ENCODE peak calls at places on chromosomes 3 and 15, in five cellular contexts. Z is colonic mucosa, R is SK-N-SH, N is H9, K is fibroblast of lung. T is an unnamed sample. For H3K4me1, the result is how much of the 10 kb centered on the place peaks cover.

GRCh38 chr15:39391230-39391629 is 189.6 kb upstream of the THBS1 start:
- DNase-seq in Z (no peak), R (peak), N (no peak), K (no peak), T (no peak)

GRCh38 chr3:22288756-22289155 is 537.7 kb upstream of the ZNF385D start:
- DNase-seq in Z (no peak), R (no peak), N (no peak), K (no peak), T (no peak)

GRCh38 chr15:48806151-48806550 is 4.7 kb downstream of the CEP152 start:
- DNase-seq in Z (no peak), R (no peak), N (peak), K (no peak), T (no peak)

GRCh38 chr3:11434017-11434526 is 161.9 kb downstream of the ATG7 start:
- DNase-seq in Z (peak), R (peak), N (no peak), K (peak), T (no peak)

GRCh38 chr3:100045696-100046095 is 68.6 kb downstream of the FILIP1L start:
- DNase-seq in Z (peak), R (no peak), N (no peak), K (peak), T (peak)

GRCh38 chr3:8660781-8661180 is 16.2 kb upstream of the SSUH2 start:
- DNase-seq in Z (no peak), R (no peak), N (no peak), K (peak), T (no peak)

GRCh38 chr3:4588410-4588809 is 95.3 kb downstream of the ITPR1 start:
- DNase-seq in Z (no peak), R (no peak), N (no peak), K (peak), T (no peak)

GRCh38 chr3:56620371-56620770 is 62.7 kb downstream of the TASOR start:
- DNase-seq in Z (no peak), R (no peak), N (no peak), K (peak), T (no peak)

GRCh38 chr3:25396686-25397085 is 31.4 kb upstream of the RARB start:
- DNase-seq in Z (no peak), R (no peak), N (no peak), K (no peak), T (peak)

GRCh38 chr3:153443961-153444360 is 281.9 kb downstream of the RAP2B start:
- DNase-seq in Z (no peak), R (peak), N (no peak), K (no peak), T (no peak)

GRCh38 chr3:151082880-151083838 is 2.3 kb upstream of the MED12L start:
- DNase-seq in Z (no peak), R (no peak), N (no peak), K (no peak), T (no peak)

GRCh38 chr3:151084893-151085226 is 604 bp upstream of the MED12L start:
- DNase-seq in Z (no peak), R (no peak), N (no peak), K (no peak), T (no peak)

GRCh38 chr3:151085889-151086483 is 522 bp downstream of the MED12L start:
- DNase-seq in Z (peak), R (peak), N (peak), K (peak), T (peak)

GRCh38 chr3:151086484-151087456 is 1.3 kb downstream of the MED12L start:
- DNase-seq in Z (peak), R (peak), N (peak), K (peak), T (peak)

DNA sequence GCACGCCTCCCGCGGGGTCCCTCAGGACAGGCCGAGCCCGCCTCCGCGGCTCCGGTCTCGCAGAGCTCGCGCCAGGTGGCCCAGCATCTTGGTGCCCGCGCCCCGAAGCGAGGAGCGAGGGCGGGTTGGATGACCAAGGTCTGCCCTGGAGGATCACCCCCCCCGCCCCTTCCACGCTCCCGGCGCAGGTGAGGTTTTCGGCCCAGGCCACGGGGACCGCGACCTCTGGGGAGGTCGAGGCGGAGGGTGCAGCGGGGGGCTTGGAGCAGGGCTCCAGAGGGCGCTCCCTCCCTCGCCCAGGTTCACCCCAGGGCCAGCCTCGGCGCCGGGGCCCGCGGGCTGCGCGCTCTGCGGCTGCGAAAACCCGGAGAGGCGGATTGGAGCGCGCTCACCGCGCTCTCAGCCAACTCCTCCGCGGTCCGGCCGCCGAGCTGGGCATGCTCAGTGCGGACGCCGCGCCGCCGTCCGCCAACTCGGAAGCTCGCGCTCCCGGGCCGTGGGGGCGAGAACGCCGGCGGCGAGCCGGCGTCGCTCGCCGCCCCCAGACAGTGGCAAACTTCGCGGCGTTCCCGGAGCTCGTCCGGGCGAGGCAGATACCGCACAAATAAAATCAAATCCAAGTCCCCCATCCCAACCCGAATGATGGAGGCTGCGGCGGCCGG is at the start of gene MED12L:
- DNase-seq in Z (peak), R (peak), N (peak), K (peak), T (peak)
- H3K9ac ChIP-seq in Z (no peak), R (no peak), N (peak), K (peak), T (no peak)

GRCh38 chr15:85047271-85047948 is 65.8 kb downstream of the PDE8A start:
- DNase-seq in Z (no peak), R (no peak), N (no peak), K (peak), T (no peak)

GRCh38 chr15:85044894-85045293 is 63.2 kb downstream of the PDE8A start:
- DNase-seq in Z (no peak), R (no peak), N (no peak), K (no peak), T (no peak)

GRCh38 chr15:85045615-85046014 is 64.0 kb downstream of the PDE8A start:
- DNase-seq in Z (no peak), R (peak), N (no peak), K (no peak), T (no peak)

GRCh38 chr15:85041230-85041629 is 59.6 kb downstream of the PDE8A start:
- DNase-seq in Z (no peak), R (no peak), N (no peak), K (no peak), T (no peak)

GRCh38 chr15:85044251-85044853 is 62.7 kb downstream of the PDE8A start:
- DNase-seq in Z (peak), R (peak), N (peak), K (peak), T (no peak)
- TF ChIP-seq CTCF in Z (peak), R (peak), N (peak), K (peak), T (peak)

GRCh38 chr3:64349531-64349930 is 124.3 kb upstream of the PRICKLE2 start:
- DNase-seq in Z (no peak), R (no peak), N (no peak), K (no peak), T (no peak)
- H3K4me1 ChIP-seq in Z (under half), R (under half), N (under half), K (under half), T (under half)

GRCh38 chr3:98821072-98821471 is 57.9 kb downstream of the ST3GAL6 start:
- DNase-seq in Z (no peak), R (peak), N (no peak), K (no peak), T (no peak)

GRCh38 chr3:98814799-98815450 is 51.8 kb downstream of the ST3GAL6 start:
- DNase-seq in Z (no peak), R (no peak), N (no peak), K (peak), T (no peak)

GRCh38 chr3:98812851-98813374 is 49.8 kb downstream of the ST3GAL6 start:
- DNase-seq in Z (no peak), R (peak), N (no peak), K (peak), T (no peak)

DNA sequence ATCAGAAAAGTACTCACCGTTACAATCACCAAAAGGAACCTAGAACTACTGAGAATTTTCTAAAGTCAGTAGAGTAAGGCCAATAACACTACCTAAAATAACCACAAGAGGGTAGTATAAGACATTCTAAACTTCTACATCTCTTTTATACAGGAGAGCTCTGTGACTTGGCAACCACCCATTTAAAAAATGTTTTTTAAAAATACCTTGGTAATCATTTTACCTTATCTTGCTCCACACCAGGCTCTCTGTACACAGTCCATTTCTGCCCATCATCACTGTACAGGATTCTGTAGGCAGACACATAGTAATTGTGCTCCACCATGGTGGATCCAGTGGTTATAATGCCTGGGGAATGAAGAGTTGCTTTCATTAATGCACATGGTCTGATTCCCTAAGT is 54.4 kb downstream of the ST3GAL6 start:
- DNase-seq in Z (no peak), R (peak), N (no peak), K (peak), T (no peak)
- H3K9ac ChIP-seq in Z (peak), R (no peak), N (no peak), K (no peak), T (no peak)

DNA sequence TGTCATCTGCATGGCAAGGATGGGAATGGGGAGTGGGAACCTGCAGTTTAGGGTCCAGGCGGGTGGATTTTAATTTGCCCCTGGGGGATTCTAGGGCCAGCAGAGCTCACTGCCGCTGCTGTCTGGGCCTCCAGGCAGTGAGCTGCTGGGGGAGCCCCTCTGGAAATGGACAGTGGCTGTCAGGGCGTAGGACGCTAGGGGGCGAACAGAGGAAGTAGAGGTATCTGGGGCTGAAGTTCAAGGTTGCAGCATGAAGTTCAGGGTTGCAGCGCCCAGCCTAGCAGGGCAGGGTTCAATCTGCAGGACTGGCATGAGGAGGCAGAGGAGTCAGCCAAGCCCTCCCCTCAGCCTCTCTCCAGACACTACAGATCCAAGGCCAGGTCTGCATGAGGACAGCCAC is 49.5 kb downstream of the APBA2 start:
- DNase-seq in Z (no peak), R (no peak), N (peak), K (no peak), T (peak)
- TF ChIP-seq CTCF in Z (no peak), R (peak), N (peak), K (peak), T (no peak)

GRCh38 chr3:46091971-46092703 is 64.9 kb upstream of the XCR1 start:
- DNase-seq in Z (no peak), R (no peak), N (no peak), K (no peak), T (no peak)
- H3K4me1 ChIP-seq in Z (under half), R (under half), N (under half), K (under half), T (under half)

T was measured in kidney.